ENCODE peak calls at places on chromosomes 16 and 17, in four cellular contexts. One of them, this sample, is unnamed.

GRCh38 chr17:41417576-41418015 is 6.8 kb downstream of the KRT37 start:
- DNase-seq in CD4-positive, alpha-beta T cell: no peak
- DNase-seq in uterus: no peak
- DNase-seq in CD8-positive, alpha-beta memory T cell: no peak
- DNase-seq in this sample: no peak

GRCh38 chr16:49921791-49922456 is 66.0 kb upstream of the ZNF423 start:
- DNase-seq in CD4-positive, alpha-beta T cell: peak
- DNase-seq in uterus: peak
- DNase-seq in CD8-positive, alpha-beta memory T cell: peak
- DNase-seq in this sample: peak

GRCh38 chr17:14302421-14303099 is 1.7 kb downstream of the HS3ST3B1 start:
- DNase-seq in CD4-positive, alpha-beta T cell: peak
- DNase-seq in uterus: peak
- DNase-seq in CD8-positive, alpha-beta memory T cell: peak
- DNase-seq in this sample: peak

GRCh38 chr17:48981927-48982539 is 13.6 kb upstream of the GIP start:
- DNase-seq in CD4-positive, alpha-beta T cell: no peak
- DNase-seq in uterus: no peak
- DNase-seq in CD8-positive, alpha-beta memory T cell: no peak
- DNase-seq in this sample: no peak

GRCh38 chr16:67430504-67431076 is 331 bp upstream of the HSD11B2 start:
- DNase-seq in CD4-positive, alpha-beta T cell: no peak
- DNase-seq in uterus: peak
- DNase-seq in CD8-positive, alpha-beta memory T cell: no peak
- DNase-seq in this sample: no peak

GRCh38 chr16:81149614-81150013 is 53.4 kb upstream of the GCSH start:
- DNase-seq in CD4-positive, alpha-beta T cell: no peak
- DNase-seq in uterus: no peak
- DNase-seq in CD8-positive, alpha-beta memory T cell: no peak
- DNase-seq in this sample: no peak

GRCh38 chr17:73215414-73215813 is 22.6 kb downstream of the COG1 start:
- DNase-seq in CD4-positive, alpha-beta T cell: no peak
- DNase-seq in uterus: no peak
- DNase-seq in CD8-positive, alpha-beta memory T cell: no peak
- DNase-seq in this sample: no peak

GRCh38 chr17:2009737-2010136 is 15.4 kb downstream of the RTN4RL1 start:
- DNase-seq in CD4-positive, alpha-beta T cell: no peak
- DNase-seq in uterus: no peak
- DNase-seq in CD8-positive, alpha-beta memory T cell: no peak
- DNase-seq in this sample: no peak

GRCh38 chr17:16477255-16477654 is 14.7 kb downstream of the LRRC75A start:
- DNase-seq in CD4-positive, alpha-beta T cell: no peak
- DNase-seq in uterus: peak
- DNase-seq in CD8-positive, alpha-beta memory T cell: no peak
- DNase-seq in this sample: no peak

GRCh38 chr16:67164599-67165061 is at the start of gene HSF4:
- DNase-seq in CD4-positive, alpha-beta T cell: no peak
- DNase-seq in uterus: peak
- DNase-seq in CD8-positive, alpha-beta memory T cell: no peak
- DNase-seq in this sample: no peak

GRCh38 chr16:46607529-46607928 is 13.7 kb downstream of the SHCBP1 start:
- DNase-seq in CD4-positive, alpha-beta T cell: no peak
- DNase-seq in uterus: no peak
- DNase-seq in CD8-positive, alpha-beta memory T cell: no peak
- DNase-seq in this sample: no peak

GRCh38 chr17:55531053-55531728 is 19.9 kb upstream of the SMIM36 start:
- DNase-seq in CD4-positive, alpha-beta T cell: no peak
- DNase-seq in uterus: no peak
- DNase-seq in CD8-positive, alpha-beta memory T cell: no peak
- DNase-seq in this sample: no peak

GRCh38 chr17:29138184-29138955 is 41.8 kb downstream of the MYO18A start:
- DNase-seq in CD4-positive, alpha-beta T cell: peak
- DNase-seq in uterus: no peak
- DNase-seq in CD8-positive, alpha-beta memory T cell: no peak
- DNase-seq in this sample: no peak

GRCh38 chr17:28738680-28739384 is 5.0 kb upstream of the TRAF4 start:
- DNase-seq in CD4-positive, alpha-beta T cell: no peak
- DNase-seq in uterus: no peak
- DNase-seq in CD8-positive, alpha-beta memory T cell: peak
- DNase-seq in this sample: no peak

GRCh38 chr17:47693667-47694017 is 319 bp upstream of the TBKBP1 start:
- DNase-seq in CD4-positive, alpha-beta T cell: no peak
- DNase-seq in uterus: no peak
- DNase-seq in CD8-positive, alpha-beta memory T cell: no peak
- DNase-seq in this sample: no peak

GRCh38 chr16:62256406-62256805 is 220.2 kb upstream of the CDH8 start:
- DNase-seq in CD4-positive, alpha-beta T cell: no peak
- DNase-seq in uterus: no peak
- DNase-seq in CD8-positive, alpha-beta memory T cell: no peak
- DNase-seq in this sample: no peak

GRCh38 chr16:29815032-29815721 is 775 bp upstream of the PAGR1 start:
- DNase-seq in CD4-positive, alpha-beta T cell: no peak
- DNase-seq in uterus: peak
- DNase-seq in CD8-positive, alpha-beta memory T cell: no peak
- DNase-seq in this sample: peak

GRCh38 chr17:78652913-78653312 is 75.7 kb upstream of the DNAH17 start:
- DNase-seq in CD4-positive, alpha-beta T cell: no peak
- DNase-seq in uterus: no peak
- DNase-seq in CD8-positive, alpha-beta memory T cell: no peak
- DNase-seq in this sample: no peak

GRCh38 chr16:30351586-30352419 is 3.3 kb downstream of the CD2BP2 start:
- DNase-seq in CD4-positive, alpha-beta T cell: no peak
- DNase-seq in uterus: peak
- DNase-seq in CD8-positive, alpha-beta memory T cell: no peak
- DNase-seq in this sample: peak

GRCh38 chr17:82867763-82868325 is 28.0 kb upstream of the ZNF750 start:
- DNase-seq in CD4-positive, alpha-beta T cell: no peak
- DNase-seq in uterus: no peak
- DNase-seq in CD8-positive, alpha-beta memory T cell: no peak
- DNase-seq in this sample: no peak

GRCh38 chr16:81004646-81005353 is 1.9 kb downstream of the CMC2 start:
- DNase-seq in CD4-positive, alpha-beta T cell: no peak
- DNase-seq in uterus: no peak
- DNase-seq in CD8-positive, alpha-beta memory T cell: peak
- DNase-seq in this sample: no peak

GRCh38 chr16:68116256-68116853 is 31.2 kb downstream of the NFATC3 start:
- DNase-seq in CD4-positive, alpha-beta T cell: no peak
- DNase-seq in uterus: no peak
- DNase-seq in CD8-positive, alpha-beta memory T cell: peak
- DNase-seq in this sample: no peak

GRCh38 chr16:7313170-7313569 is 19.5 kb upstream of the RBFOX1 start:
- DNase-seq in CD4-positive, alpha-beta T cell: no peak
- DNase-seq in uterus: no peak
- DNase-seq in CD8-positive, alpha-beta memory T cell: no peak
- DNase-seq in this sample: no peak

GRCh38 chr16:75203106-75203505 is 3.9 kb downstream of the CTRB2 start:
- DNase-seq in CD4-positive, alpha-beta T cell: no peak
- DNase-seq in uterus: no peak
- DNase-seq in CD8-positive, alpha-beta memory T cell: no peak
- DNase-seq in this sample: no peak

GRCh38 chr16:88084881-88085280 is 133.6 kb downstream of the BANP start:
- DNase-seq in CD4-positive, alpha-beta T cell: no peak
- DNase-seq in uterus: no peak
- DNase-seq in CD8-positive, alpha-beta memory T cell: no peak
- DNase-seq in this sample: no peak

GRCh38 chr17:18187816-18188761 is 4.5 kb downstream of the ALKBH5 start:
- DNase-seq in CD4-positive, alpha-beta T cell: no peak
- DNase-seq in uterus: no peak
- DNase-seq in CD8-positive, alpha-beta memory T cell: no peak
- DNase-seq in this sample: no peak

GRCh38 chr16:57341441-57342303 is 16.9 kb upstream of the CCL22 start:
- DNase-seq in CD4-positive, alpha-beta T cell: no peak
- DNase-seq in uterus: no peak
- DNase-seq in CD8-positive, alpha-beta memory T cell: no peak
- DNase-seq in this sample: peak

GRCh38 chr17:16986391-16986790 is 14.5 kb upstream of the TNFRSF13B start:
- DNase-seq in CD4-positive, alpha-beta T cell: no peak
- DNase-seq in uterus: no peak
- DNase-seq in CD8-positive, alpha-beta memory T cell: no peak
- DNase-seq in this sample: no peak

GRCh38 chr17:77884019-77884418 is 74.5 kb upstream of the TNRC6C start:
- DNase-seq in CD4-positive, alpha-beta T cell: no peak
- DNase-seq in uterus: no peak
- DNase-seq in CD8-positive, alpha-beta memory T cell: peak
- DNase-seq in this sample: no peak

GRCh38 chr17:6843241-6843890 is 11.8 kb upstream of the TEKT1 start:
- DNase-seq in CD4-positive, alpha-beta T cell: no peak
- DNase-seq in uterus: no peak
- DNase-seq in CD8-positive, alpha-beta memory T cell: peak
- DNase-seq in this sample: no peak

GRCh38 chr17:4472281-4472680 is 26.4 kb upstream of the SPNS2 start:
- DNase-seq in CD4-positive, alpha-beta T cell: no peak
- DNase-seq in uterus: no peak
- DNase-seq in CD8-positive, alpha-beta memory T cell: no peak
- DNase-seq in this sample: no peak

GRCh38 chr17:45326566-45326965 is 9.7 kb upstream of the MAP3K14 start:
- DNase-seq in CD4-positive, alpha-beta T cell: no peak
- DNase-seq in uterus: no peak
- DNase-seq in CD8-positive, alpha-beta memory T cell: no peak
- DNase-seq in this sample: no peak

GRCh38 chr17:70582777-70583176 is 413.4 kb downstream of the KCNJ2 start:
- DNase-seq in CD4-positive, alpha-beta T cell: no peak
- DNase-seq in uterus: no peak
- DNase-seq in CD8-positive, alpha-beta memory T cell: no peak
- DNase-seq in this sample: no peak

GRCh38 chr17:72422505-72423285 is 301.9 kb downstream of the SOX9 start:
- DNase-seq in CD4-positive, alpha-beta T cell: no peak
- DNase-seq in uterus: no peak
- DNase-seq in CD8-positive, alpha-beta memory T cell: no peak
- DNase-seq in this sample: peak

GRCh38 chr16:74691093-74691855 is 9.4 kb downstream of the MLKL start:
- DNase-seq in CD4-positive, alpha-beta T cell: no peak
- DNase-seq in uterus: no peak
- DNase-seq in CD8-positive, alpha-beta memory T cell: no peak
- DNase-seq in this sample: no peak

GRCh38 chr17:17834974-17835373 is 1.8 kb downstream of the SREBF1 start:
- DNase-seq in CD4-positive, alpha-beta T cell: no peak
- DNase-seq in uterus: no peak
- DNase-seq in CD8-positive, alpha-beta memory T cell: no peak
- DNase-seq in this sample: no peak

GRCh38 chr16:1491327-1491726 is 1.8 kb upstream of the TELO2 start:
- DNase-seq in CD4-positive, alpha-beta T cell: no peak
- DNase-seq in uterus: no peak
- DNase-seq in CD8-positive, alpha-beta memory T cell: no peak
- DNase-seq in this sample: no peak

GRCh38 chr17:8188408-8188839 is 1.6 kb downstream of the BORCS6 start:
- DNase-seq in CD4-positive, alpha-beta T cell: no peak
- DNase-seq in uterus: no peak
- DNase-seq in CD8-positive, alpha-beta memory T cell: peak
- DNase-seq in this sample: no peak

GRCh38 chr16:31265329-31266245 is 5.8 kb downstream of the ITGAM start:
- DNase-seq in CD4-positive, alpha-beta T cell: peak
- DNase-seq in uterus: no peak
- DNase-seq in CD8-positive, alpha-beta memory T cell: no peak
- DNase-seq in this sample: peak

This sample was measured in ureter.